ENCODE peak calls at places on chromosomes 1 and 21, in nine cellular contexts. C is activated T-helper 1 cell treated with anti-CD3 and anti-CD28 coated beads, Interleukin-12 subunit alpha, Interleukin-12 subunit beta, Interleukin-2, Interleukin-4 antibody, amounts not matched to agents 30 ng/mL and 10 ng/mL and 1 ng/mL, durations not matched to agents 14 hours and 24 hours and 36 hours; Q is transverse colon; W is iris pigment epithelial cell; A is neural progenitor cell; F is stimulated activated CD8-positive, alpha-beta memory T cell treated with anti-CD3 and anti-CD28 coated beads, Interleukin-4, amount 100 ng/mL, for 4 hours; K is HS-27A; S is heart right ventricle; N is GM12891. I is an unnamed sample.

GRCh38 chr1:212566522-212567479 is 41.8 kb upstream of the ATF3 start:
- DNase-seq in W (peak), A (no peak), N (peak), K (no peak), F (peak), Q (peak), S (peak), C (peak), I (no peak)

GRCh38 chr21:36641886-36642285 is 57.0 kb upstream of the SIM2 start:
- DNase-seq in F (no peak), N (no peak), A (no peak), K (no peak), W (no peak), Q (no peak), S (no peak), C (no peak), I (no peak)

GRCh38 chr1:198417041-198417440 is 123.4 kb downstream of the ATP6V1G3 start:
- DNase-seq in W (peak), C (no peak), S (no peak), N (no peak), A (no peak), K (no peak), F (no peak), Q (no peak), I (no peak)

GRCh38 chr1:161725888-161726630 is 4.7 kb downstream of the FCRLB start:
- DNase-seq in N (no peak), C (peak), F (no peak), S (peak), K (no peak), A (peak), Q (peak), W (peak), I (no peak)

GRCh38 chr1:26053718-26054572 is 8.0 kb upstream of the SLC30A2 start:
- DNase-seq in F (no peak), K (no peak), A (peak), Q (no peak), W (no peak), C (no peak), N (no peak), S (no peak), I (no peak)

GRCh38 chr21:15638856-15639549 is 90.8 kb upstream of the USP25 start:
- DNase-seq in K (no peak), Q (no peak), W (peak), A (no peak), C (no peak), S (no peak), N (no peak), F (no peak), I (no peak)

GRCh38 chr1:3227372-3227704 is 158.3 kb downstream of the PRDM16 start:
- DNase-seq in K (no peak), F (no peak), N (no peak), W (no peak), C (no peak), Q (no peak), S (no peak), A (peak), I (no peak)

GRCh38 chr1:180926164-180926981 is 13.7 kb downstream of the KIAA1614 start:
- DNase-seq in N (no peak), W (peak), S (peak), A (peak), Q (no peak), K (no peak), F (no peak), C (no peak), I (no peak)

GRCh38 chr1:150511551-150511950 is 3.6 kb downstream of the ECM1 start:
- DNase-seq in Q (no peak), S (no peak), F (no peak), N (no peak), W (no peak), A (no peak), C (no peak), K (no peak), I (no peak)

GRCh38 chr1:152904688-152905440 is 3.5 kb upstream of the IVL start:
- DNase-seq in W (no peak), S (no peak), K (no peak), A (no peak), N (no peak), F (no peak), Q (no peak), C (no peak), I (no peak)

GRCh38 chr1:81298321-81298720 is 502.4 kb upstream of the ADGRL2 start:
- DNase-seq in C (no peak), S (no peak), F (no peak), N (no peak), W (no peak), K (no peak), Q (no peak), A (no peak), I (no peak)

GRCh38 chr1:95002657-95003432 is 69.9 kb downstream of the ALG14 start:
- DNase-seq in N (no peak), K (no peak), S (peak), F (no peak), Q (no peak), A (no peak), C (no peak), W (peak), I (no peak)

GRCh38 chr1:223143760-223144248 is 756 bp upstream of the TLR5 start:
- DNase-seq in N (no peak), W (no peak), K (no peak), Q (peak), S (no peak), F (no peak), C (no peak), A (no peak), I (no peak)

GRCh38 chr1:183416850-183417690 is 1.1 kb downstream of the NMNAT2 start:
- DNase-seq in W (peak), N (peak), A (peak), Q (peak), K (no peak), S (peak), C (peak), F (no peak), I (no peak)

GRCh38 chr1:119737040-119737682 is 25.4 kb downstream of the PHGDH start:
- DNase-seq in S (peak), Q (peak), C (no peak), W (no peak), N (no peak), K (no peak), F (no peak), A (no peak), I (no peak)

GRCh38 chr1:160068231-160068630 is 1.7 kb downstream of the KCNJ10 start:
- DNase-seq in W (no peak), K (no peak), Q (no peak), F (no peak), C (no peak), A (no peak), S (no peak), N (no peak), I (no peak)

GRCh38 chr1:91165033-91165654 is 143.3 kb upstream of the ZNF644 start:
- DNase-seq in C (peak), A (peak), N (peak), W (peak), Q (peak), F (peak), S (peak), K (peak), I (no peak)

GRCh38 chr1:96072021-96072420 is 649.6 kb upstream of the PTBP2 start:
- DNase-seq in F (no peak), N (no peak), C (no peak), K (no peak), Q (no peak), S (no peak), A (no peak), W (peak), I (no peak)

GRCh38 chr1:226798427-226799411 is 59.6 kb upstream of the ITPKB start:
- DNase-seq in S (no peak), N (peak), W (no peak), Q (peak), A (no peak), C (peak), F (peak), K (no peak), I (no peak)

GRCh38 chr21:43826623-43826974 is 37.2 kb downstream of the RRP1 start:
- DNase-seq in Q (no peak), K (no peak), F (no peak), N (no peak), W (no peak), A (no peak), C (no peak), S (no peak), I (no peak)

GRCh38 chr1:31694910-31695300 is 8.9 kb downstream of the COL16A1 start:
- DNase-seq in N (no peak), Q (no peak), K (no peak), C (no peak), F (no peak), A (no peak), S (no peak), W (no peak), I (no peak)

I was measured in cortex of kidney.